ENCODE peak calls at places on chromosomes 5 and 9, in eight cellular contexts. O is T47D, K is ecto neural progenitor cell, D is Calu3, Q is GM03348, V is LHCN-M2, N is AG08395, T is GM13977. Z is an unnamed sample.

GRCh38 chr9:18746631-18747030 is 272.7 kb downstream of the ADAMTSL1 start:
- DNase-seq in O (no peak), K (no peak), D (no peak), Q (no peak), V (no peak), N (no peak), T (no peak), Z (no peak)

GRCh38 chr9:114345493-114346065 is 15.9 kb downstream of the ORM2 start:
- DNase-seq in O (no peak), K (no peak), D (no peak), Q (no peak), V (no peak), N (no peak), T (no peak), Z (no peak)

GRCh38 chr9:108743426-108743825 is 112.4 kb downstream of the ACTL7B start:
- DNase-seq in O (no peak), K (no peak), D (no peak), Q (no peak), V (no peak), N (no peak), T (no peak), Z (no peak)

GRCh38 chr5:137833463-137833862 is 34.2 kb upstream of the MYOT start:
- DNase-seq in O (no peak), K (no peak), D (peak; percentile 46), Q (peak; percentile 33), V (peak; percentile 78), N (peak; percentile 24), T (no peak), Z (peak; percentile 31)

GRCh38 chr9:93307468-93308157 is 123.7 kb downstream of the WNK2 start:
- DNase-seq in O (no peak), K (peak; percentile 36), D (no peak), Q (no peak), V (no peak), N (no peak), T (no peak), Z (no peak)

GRCh38 chr5:83955916-83956315 is 235.3 kb upstream of the HAPLN1 start:
- DNase-seq in O (no peak), K (no peak), D (no peak), Q (peak; percentile 45), V (peak; percentile 90), N (peak; percentile 39), T (no peak), Z (peak; percentile 41)

GRCh38 chr5:97915101-97915500 is 732.1 kb upstream of the RIOK2 start:
- DNase-seq in O (no peak), K (no peak), D (no peak), Q (no peak), V (no peak), N (no peak), T (no peak), Z (no peak)

GRCh38 chr9:70324963-70325362 is 66.2 kb downstream of the SMC5 start:
- DNase-seq in O (no peak), K (no peak), D (no peak), Q (peak; percentile 23), V (peak; percentile 78), N (peak; percentile 27), T (no peak), Z (peak; percentile 57)

GRCh38 chr9:114770991-114771390 is 34.8 kb downstream of the TNFSF15 start:
- DNase-seq in O (no peak), K (no peak), D (no peak), Q (no peak), V (no peak), N (no peak), T (no peak), Z (no peak)

GRCh38 chr5:140344683-140345423 is 1.6 kb downstream of the HBEGF start:
- DNase-seq in O (no peak), K (no peak), D (peak; percentile 50), Q (no peak), V (no peak), N (no peak), T (no peak), Z (no peak)

GRCh38 chr9:122334916-122335315 is 35.9 kb upstream of the PTGS1 start:
- DNase-seq in O (no peak), K (no peak), D (no peak), Q (no peak), V (no peak), N (no peak), T (no peak), Z (no peak)

GRCh38 chr5:4949108-4949507 is 191.0 kb upstream of the ADAMTS16 start:
- DNase-seq in O (no peak), K (no peak), D (no peak), Q (no peak), V (no peak), N (no peak), T (no peak), Z (no peak)

GRCh38 chr5:131289738-131290137 is 25.9 kb downstream of the CDC42SE2 start:
- DNase-seq in O (no peak), K (no peak), D (no peak), Q (no peak), V (no peak), N (no peak), T (no peak), Z (no peak)

GRCh38 chr5:59123595-59124561 is 541.0 kb downstream of the RAB3C start:
- DNase-seq in O (no peak), K (no peak), D (no peak), Q (no peak), V (no peak), N (no peak), T (no peak), Z (no peak)

GRCh38 chr9:36873247-36873875 is 160.7 kb downstream of the PAX5 start:
- DNase-seq in O (peak; percentile 77), K (peak; percentile 80), D (peak; percentile 56), Q (peak; percentile 85), V (peak; percentile 29), N (peak; percentile 78), T (peak; percentile 84), Z (peak; percentile 22)

GRCh38 chr5:79742549-79743136 is 53.0 kb downstream of the CMYA5 start:
- DNase-seq in O (no peak), K (no peak), D (no peak), Q (no peak), V (no peak), N (no peak), T (no peak), Z (no peak)